ENCODE peak calls at places on chromosomes 5 and 9, in six cellular contexts. D is suprapubic skin, A is uterus, M is A549, K is foreskin keratinocyte, J is Panc1. Z is an unnamed sample.

GRCh38 chr5:113581388-113581787 is 67.9 kb downstream of the YTHDC2 start:
- DNase-seq in D (no peak), A (no peak), M (no peak), K (no peak), J (no peak), Z (no peak)

GRCh38 chr9:76599970-76600369 is 141.0 kb downstream of the GCNT1 start:
- DNase-seq in D (no peak), A (no peak), M (no peak), K (no peak), J (no peak), Z (no peak)

GRCh38 chr5:150358261-150359095 is 981 bp downstream of the TCOF1 start:
- DNase-seq in D (no peak), A (no peak), M (peak; percentile 37), K (peak; percentile 65), J (no peak), Z (peak; percentile 16)

GRCh38 chr9:86352440-86353106 is 1.6 kb downstream of the TUT7 start:
- DNase-seq in D (no peak), A (no peak), M (no peak), K (no peak), J (no peak), Z (no peak)

GRCh38 chr5:669111-669841 is 23.9 kb downstream of the TPPP start:
- DNase-seq in D (peak; percentile 80), A (no peak), M (no peak), K (no peak), J (no peak), Z (peak; percentile 35)

GRCh38 chr5:57509501-57510260 is 27.1 kb upstream of the ACTBL2 start:
- DNase-seq in D (no peak), A (no peak), M (no peak), K (no peak), J (no peak), Z (no peak)

GRCh38 chr9:69899491-69899890 is 78.9 kb downstream of the CFAP95 start:
- DNase-seq in D (no peak), A (no peak), M (no peak), K (no peak), J (no peak), Z (no peak)

GRCh38 chr5:132484386-132484715 is 6.2 kb downstream of the IRF1 start:
- DNase-seq in D (peak; percentile 53), A (peak; percentile 10), M (no peak), K (no peak), J (no peak), Z (no peak)

GRCh38 chr5:140112685-140113179 is 1.2 kb upstream of the PURA start:
- DNase-seq in D (no peak), A (peak; percentile 18), M (no peak), K (no peak), J (no peak), Z (peak; percentile 18)

GRCh38 chr9:121233906-121234901 is 32.5 kb upstream of the RAB14 start:
- DNase-seq in D (no peak), A (no peak), M (no peak), K (peak; percentile 91), J (no peak), Z (peak; percentile 34)

GRCh38 chr5:23352437-23352836 is 155.0 kb upstream of the PRDM9 start:
- DNase-seq in D (no peak), A (no peak), M (peak; percentile 68), K (peak; percentile 4), J (no peak), Z (no peak)

GRCh38 chr9:112112519-112112918 is 62.6 kb downstream of the SUSD1 start:
- DNase-seq in D (no peak), A (no peak), M (peak; percentile 80), K (peak; percentile 93), J (no peak), Z (peak; percentile 96)

GRCh38 chr5:34534237-34535108 is 121.7 kb upstream of the RAI14 start:
- DNase-seq in D (no peak), A (no peak), M (no peak), K (peak; percentile 85), J (no peak), Z (peak; percentile 96)

GRCh38 chr9:79610019-79610760 is 38.4 kb downstream of the TLE4 start:
- DNase-seq in D (no peak), A (no peak), M (no peak), K (peak; percentile 43), J (no peak), Z (peak; percentile 84)

GRCh38 chr5:93665649-93666048 is 75.8 kb downstream of the POU5F2 start:
- DNase-seq in D (no peak), A (no peak), M (no peak), K (no peak), J (no peak), Z (no peak)

GRCh38 chr9:17394868-17395488 is 183.9 kb upstream of the SH3GL2 start:
- DNase-seq in D (no peak), A (no peak), M (no peak), K (no peak), J (no peak), Z (no peak)

GRCh38 chr9:104264431-104264830 is 170.3 kb downstream of the SMC2 start:
- DNase-seq in D (no peak), A (no peak), M (no peak), K (no peak), J (no peak), Z (no peak)

GRCh38 chr5:23289162-23289561 is 218.2 kb upstream of the PRDM9 start:
- DNase-seq in D (no peak), A (no peak), M (no peak), K (peak; percentile 56), J (no peak), Z (no peak)

GRCh38 chr9:124216474-124217176 is 41.1 kb upstream of the NEK6 start:
- DNase-seq in D (no peak), A (no peak), M (no peak), K (no peak), J (no peak), Z (no peak)

GRCh38 chr9:111524731-111525055 is 286 bp upstream of the ZNF483 start:
- DNase-seq in D (no peak), A (no peak), M (no peak), K (no peak), J (no peak), Z (no peak)

GRCh38 chr5:128111818-128112448 is 28.4 kb downstream of the SLC12A2 start:
- DNase-seq in D (no peak), A (no peak), M (peak; percentile 39), K (peak; percentile 65), J (no peak), Z (peak; percentile 84)

GRCh38 chr5:81506900-81507588 is 113.1 kb upstream of the ACOT12 start:
- DNase-seq in D (no peak), A (peak; percentile 72), M (peak; percentile 88), K (peak; percentile 62), J (peak; percentile 85), Z (peak; percentile 82)

GRCh38 chr5:29370248-29370647 is 1823.2 kb upstream of the CDH6 start:
- DNase-seq in D (no peak), A (no peak), M (no peak), K (no peak), J (no peak), Z (no peak)

GRCh38 chr5:55638455-55638854 is 73.7 kb downstream of the SLC38A9 start:
- DNase-seq in D (no peak), A (no peak), M (no peak), K (no peak), J (no peak), Z (peak; percentile 38)

GRCh38 chr5:172115541-172115982 is 72.5 kb downstream of the STK10 start:
- DNase-seq in D (no peak), A (no peak), M (no peak), K (no peak), J (no peak), Z (no peak)

GRCh38 chr5:133969654-133970324 is 1.4 kb upstream of the C5orf15 start:
- DNase-seq in D (no peak), A (no peak), M (peak; percentile 87), K (no peak), J (no peak), Z (no peak)

GRCh38 chr5:133967715-133968056 is 739 bp downstream of the C5orf15 start:
- DNase-seq in D (no peak), A (no peak), M (no peak), K (no peak), J (no peak), Z (no peak)

GRCh38 chr5:133966090-133966489 is 2.3 kb downstream of the C5orf15 start:
- DNase-seq in D (no peak), A (no peak), M (no peak), K (no peak), J (no peak), Z (no peak)

GRCh38 chr5:133968057-133968993 is at the start of gene C5orf15:
- DNase-seq in D (peak; percentile 96), A (peak; percentile 95), M (peak; percentile 97), K (peak; percentile 94), J (peak; percentile 72), Z (peak; percentile 98)

DNA sequence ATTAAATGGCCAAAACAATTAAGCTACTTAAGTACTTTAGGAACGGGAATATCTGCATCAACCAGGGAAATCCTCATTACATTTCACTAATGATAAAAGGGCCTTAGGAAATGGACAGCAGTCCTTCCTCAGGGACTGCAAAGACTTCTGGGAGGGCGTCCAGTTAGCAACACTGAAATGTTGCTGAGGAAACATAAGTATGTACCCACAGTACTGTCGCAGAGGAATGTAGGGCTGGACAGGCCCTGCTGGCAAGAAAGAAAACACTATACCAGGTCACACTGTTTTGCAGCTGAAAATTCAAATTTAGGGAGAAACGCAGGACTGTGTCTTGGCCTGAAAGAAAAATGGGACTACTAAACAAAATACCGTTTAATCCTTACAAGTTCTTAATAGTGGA is 1.3 kb downstream of the C5orf15 start:
- DNase-seq in D (no peak), A (no peak), M (no peak), K (no peak), J (no peak), Z (no peak)
- H3K4me1 ChIP-seq in D (peaks cover 25% of the 10 kb centered on the region), A (no peaks in the 10 kb centered on the region), M (peaks cover 42% of the 10 kb centered on the region), K (peaks cover 7% of the 10 kb centered on the region), J (peaks cover 5% of the 10 kb centered on the region), Z (peaks cover 21% of the 10 kb centered on the region)

GRCh38 chr9:29039258-29039657 is 1466.0 kb upstream of the C9orf72 start:
- DNase-seq in D (no peak), A (no peak), M (peak; percentile 10), K (peak; percentile 55), J (no peak), Z (peak; percentile 6)
- H3K27ac ChIP-seq in D (no peak overlapping the region), A (no peak overlapping the region), M (no peak overlapping the region), K (no peak overlapping the region), J (no peak overlapping the region), Z (no peak overlapping the region)

GRCh38 chr5:179275381-179275878 is 69.8 kb downstream of the ADAMTS2 start:
- DNase-seq in D (no peak), A (no peak), M (no peak), K (no peak), J (no peak), Z (no peak)
- TF ChIP-seq CTCF in D (no peak), A (no peak), M (no peak), K (no peak), J (no peak), Z (no peak)

GRCh38 chr9:127136081-127136879 is 13.8 kb upstream of the ANGPTL2 start:
- DNase-seq in D (no peak), A (peak; percentile 23), M (no peak), K (no peak), J (no peak), Z (no peak)

GRCh38 chr9:127138444-127138843 is 16.0 kb upstream of the ANGPTL2 start:
- DNase-seq in D (no peak), A (peak; percentile 9), M (no peak), K (no peak), J (no peak), Z (no peak)

GRCh38 chr9:127136880-127137639 is 14.6 kb upstream of the ANGPTL2 start:
- DNase-seq in D (no peak), A (peak; percentile 6), M (no peak), K (no peak), J (no peak), Z (no peak)

GRCh38 chr9:127139071-127139731 is 16.8 kb upstream of the ANGPTL2 start:
- DNase-seq in D (peak; percentile 63), A (peak; percentile 12), M (no peak), K (no peak), J (no peak), Z (no peak)

GRCh38 chr9:127137640-127138360 is 15.4 kb upstream of the ANGPTL2 start:
- DNase-seq in D (no peak), A (peak; percentile 8), M (no peak), K (no peak), J (no peak), Z (no peak)
- H3K4me1 ChIP-seq in D (peaks cover 23% of the 10 kb centered on the region), A (peaks cover 21% of the 10 kb centered on the region), M (peaks cover 14% of the 10 kb centered on the region), K (no peaks in the 10 kb centered on the region), J (no peaks in the 10 kb centered on the region), Z (peaks cover 17% of the 10 kb centered on the region)